ENCODE peak calls at places on chromosomes 2 and 18, in four cellular contexts. F, B, O and I are unnamed samples.

GRCh38 chr2:135948141-135948540 is 37.3 kb downstream of the DARS1 start:
- DNase-seq in O (no peak), B (no peak), F (no peak), I (no peak)

GRCh38 chr18:48834421-48835011 is 116.2 kb downstream of the SMAD7 start:
- DNase-seq in O (no peak), F (peak; percentile 96), B (peak; percentile 81), I (peak; percentile 71)

GRCh38 chr2:134181219-134181618 is 72.7 kb upstream of the MGAT5 start:
- DNase-seq in O (no peak), F (no peak), B (peak; percentile 49), I (no peak)

GRCh38 chr2:240960309-240960962 is 38.0 kb upstream of the SNED1 start:
- DNase-seq in B (no peak), O (peak; percentile 93), F (peak; percentile 6), I (no peak)

GRCh38 chr2:109448946-109449788 is 164.6 kb downstream of the SEPTIN10 start:
- DNase-seq in O (peak; percentile 55), F (no peak), B (no peak), I (peak; percentile 6)

GRCh38 chr2:27992787-27993747 is 102.5 kb downstream of the BABAM2 start:
- DNase-seq in B (no peak), O (no peak), F (peak; percentile 78), I (peak; percentile 68)

GRCh38 chr2:30756051-30756719 is 51.1 kb downstream of the CAPN13 start:
- DNase-seq in O (peak; percentile 80), F (no peak), B (no peak), I (no peak)

GRCh38 chr2:150482111-150482510 is 5.4 kb downstream of the RND3 start:
- DNase-seq in B (no peak), O (no peak), F (no peak), I (no peak)

GRCh38 chr2:67840460-67841068 is 222.2 kb downstream of the C1D start:
- DNase-seq in O (peak; percentile 73), B (no peak), F (peak; percentile 82), I (peak; percentile 72)

GRCh38 chr2:70962211-70962884 is 16.1 kb upstream of the ANKRD53 start:
- DNase-seq in F (no peak), B (no peak), O (peak; percentile 13), I (no peak)

GRCh38 chr2:56008661-56009411 is 85.3 kb upstream of the EFEMP1 start:
- DNase-seq in F (peak; percentile 89), B (no peak), O (peak; percentile 58), I (no peak)

GRCh38 chr2:216584112-216584511 is 49.1 kb upstream of the IGFBP2 start:
- DNase-seq in F (no peak), O (no peak), B (no peak), I (no peak)

GRCh38 chr2:95052804-95053535 is 27.5 kb downstream of the MAL start:
- DNase-seq in B (no peak), F (no peak), O (no peak), I (no peak)

GRCh38 chr2:99496021-99496420 is 6.2 kb upstream of the REV1 start:
- DNase-seq in B (no peak), F (no peak), O (no peak), I (no peak)

GRCh38 chr2:27249891-27250651 is 12.8 kb downstream of the SLC30A3 start:
- DNase-seq in B (no peak), O (peak; percentile 87), F (peak; percentile 31), I (peak; percentile 65)

GRCh38 chr18:46416706-46417638 is 240.0 kb downstream of the LOXHD1 start:
- DNase-seq in B (no peak), F (no peak), O (no peak), I (no peak)

GRCh38 chr2:1605659-1606400 is 138.5 kb downstream of the PXDN start:
- DNase-seq in F (peak; percentile 85), O (peak; percentile 64), B (no peak), I (no peak)

GRCh38 chr2:190320696-190321095 is 1.1 kb upstream of the HIBCH start:
- DNase-seq in F (no peak), B (no peak), O (no peak), I (no peak)

GRCh38 chr2:234203135-234203984 is 152.9 kb downstream of the SPP2 start:
- DNase-seq in O (no peak), F (peak; percentile 96), B (no peak), I (peak; percentile 78)

GRCh38 chr18:8373486-8373885 is 235.8 kb upstream of the RAB12 start:
- DNase-seq in O (no peak), F (no peak), B (no peak), I (no peak)

GRCh38 chr2:16320716-16321115 is 344.9 kb downstream of the CYRIA start:
- DNase-seq in B (no peak), F (no peak), O (no peak), I (no peak)

GRCh38 chr2:165406053-165406628 is 63.4 kb upstream of the CSRNP3 start:
- DNase-seq in F (no peak), O (no peak), B (no peak), I (no peak)
- TF ChIP-seq RCOR1 in F (no peak), O (no peak), B (no peak), I (no peak)

GRCh38 chr2:172328103-172328835 is 99.1 kb upstream of the ITGA6 start:
- DNase-seq in O (no peak), F (peak; percentile 19), B (no peak), I (no peak)

GRCh38 chr2:172329404-172330059 is 97.9 kb upstream of the ITGA6 start:
- DNase-seq in F (no peak), O (no peak), B (no peak), I (no peak)

GRCh38 chr2:172333206-172333605 is 94.2 kb upstream of the ITGA6 start:
- DNase-seq in F (no peak), O (no peak), B (no peak), I (no peak)

GRCh38 chr2:172333626-172334330 is 93.6 kb upstream of the ITGA6 start:
- DNase-seq in B (no peak), O (no peak), F (no peak), I (no peak)

DNA sequence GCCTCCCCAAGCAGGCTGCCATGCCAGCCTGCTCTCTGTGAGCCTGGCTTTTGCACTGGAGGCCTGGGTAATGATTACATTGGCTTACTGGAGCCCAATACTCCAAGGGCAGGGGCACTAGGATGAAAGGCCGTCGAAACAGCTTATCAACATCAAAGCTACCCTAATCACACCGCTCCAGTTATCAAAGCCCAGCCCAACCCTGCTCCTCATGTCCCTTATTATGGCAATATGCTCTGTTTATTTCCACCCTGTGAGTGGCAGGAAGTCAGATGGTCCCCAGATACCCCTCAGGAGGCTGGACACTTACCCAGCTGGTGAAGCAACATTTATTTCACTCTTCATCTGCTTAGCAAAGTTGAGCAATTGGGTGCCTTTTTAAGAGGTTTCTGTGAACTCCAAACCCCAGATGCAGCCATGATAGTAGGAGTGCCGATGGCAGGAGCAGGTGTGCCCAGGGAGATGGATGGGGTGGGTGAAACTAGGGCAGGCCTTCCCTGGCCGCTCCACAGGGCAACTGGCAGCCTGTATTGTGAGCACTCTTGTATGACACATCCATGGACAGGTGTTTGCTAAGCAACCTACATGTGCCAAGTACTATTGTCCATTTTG is 97.2 kb upstream of the ITGA6 start:
- DNase-seq in O (no peak), B (no peak), F (no peak), I (no peak)
- TF ChIP-seq RCOR1 in O (no peak), B (no peak), F (no peak), I (no peak)

GRCh38 chr2:121925466-121925865 is 170.0 kb downstream of the TSN start:
- DNase-seq in B (no peak), O (no peak), F (no peak), I (no peak)
- TF ChIP-seq RCOR1 in B (no peak), O (no peak), F (no peak), I (no peak)

GRCh38 chr2:203720922-203721672 is 14.7 kb downstream of the CD28 start:
- DNase-seq in O (no peak), F (no peak), B (no peak), I (no peak)

GRCh38 chr2:203720011-203720410 is 13.6 kb downstream of the CD28 start:
- DNase-seq in O (no peak), F (no peak), B (no peak), I (no peak)

GRCh38 chr2:203719456-203719855 is 13.0 kb downstream of the CD28 start:
- DNase-seq in O (no peak), B (no peak), F (no peak), I (no peak)

GRCh38 chr2:203715744-203716143 is 9.3 kb downstream of the CD28 start:
- DNase-seq in B (no peak), F (no peak), O (no peak), I (no peak)

GRCh38 chr2:203718087-203718486 is 11.6 kb downstream of the CD28 start:
- DNase-seq in F (peak; percentile 2), O (no peak), B (peak; percentile 36), I (no peak)
- TF ChIP-seq RCOR1 in F (no peak), O (no peak), B (no peak), I (no peak)

GRCh38 chr2:100978582-100979051 is 23.5 kb upstream of the RPL31 start:
- DNase-seq in F (peak; percentile 91), B (no peak), O (no peak), I (no peak)
- TF ChIP-seq RCOR1 in F (peak; percentile 49), B (no peak), O (no peak), I (no peak)

DNA sequence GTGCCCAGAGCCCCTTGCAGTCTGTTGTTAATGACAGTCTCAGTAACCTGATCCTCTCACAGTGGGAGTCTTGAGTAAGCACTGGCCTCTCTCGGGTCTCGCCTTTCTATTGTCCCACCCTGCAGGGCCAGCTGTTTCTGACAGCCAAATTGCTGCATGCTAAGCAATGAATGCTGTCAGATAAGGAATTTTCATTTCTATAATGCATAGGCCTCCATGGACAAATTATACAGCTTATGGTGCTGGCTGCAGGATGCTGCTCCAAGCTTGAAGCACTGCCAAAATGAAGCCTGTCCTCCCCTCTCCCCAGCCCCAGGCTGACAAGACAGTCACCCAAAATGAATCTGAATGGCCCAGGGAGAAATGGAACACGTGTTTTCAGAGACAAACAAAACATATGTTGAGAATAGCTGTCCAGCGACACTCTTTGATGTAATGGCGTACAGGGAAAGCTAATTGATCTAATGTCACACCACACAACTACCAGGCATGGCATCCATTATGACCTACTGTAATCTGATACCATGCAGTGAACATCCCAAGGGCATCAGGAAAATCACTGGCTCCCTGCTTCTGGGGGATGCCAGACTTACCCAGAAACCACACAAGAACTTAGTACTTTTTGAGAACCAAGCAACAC is 36.8 kb downstream of the ACVR1 start:
- DNase-seq in F (peak; percentile 71), O (peak; percentile 63), B (no peak), I (no peak)
- TF ChIP-seq RCOR1 in F (no peak), O (peak; percentile 71), B (no peak), I (no peak)